ENCODE peak calls at places on chromosomes 2 and 18, in six cellular contexts. M is colonic mucosa, I is mammary epithelial cell, R is body of pancreas, C is keratinocyte, Q is GM06990. X is an unnamed sample.

GRCh38 chr2:49973917-49974368 is 819.6 kb upstream of the FSHR start:
- DNase-seq in M (peak; percentile 22), I (peak; percentile 2), R (peak; percentile 31), C (no peak), Q (no peak), X (peak; percentile 10)

GRCh38 chr2:17303054-17303453 is 215.2 kb downstream of the RAD51AP2 start:
- DNase-seq in M (no peak), I (peak; percentile 98), R (no peak), C (peak; percentile 78), Q (no peak), X (no peak)

GRCh38 chr2:85717308-85718005 is 23.3 kb downstream of the GNLY start:
- DNase-seq in M (no peak), I (no peak), R (no peak), C (no peak), Q (no peak), X (no peak)

GRCh38 chr18:35141077-35141476 is 99.8 kb upstream of the ZNF397 start:
- DNase-seq in M (no peak), I (no peak), R (no peak), C (no peak), Q (no peak), X (no peak)

GRCh38 chr2:169361706-169362345 is 508 bp downstream of the LRP2 start:
- DNase-seq in M (no peak), I (peak; percentile 4), R (peak; percentile 16), C (no peak), Q (peak; percentile 18), X (peak; percentile 42)

GRCh38 chr2:41972819-41973218 is 75.0 kb upstream of the PKDCC start:
- DNase-seq in M (no peak), I (no peak), R (no peak), C (no peak), Q (no peak), X (no peak)

GRCh38 chr18:79520473-79521390 is 125.0 kb downstream of the NFATC1 start:
- DNase-seq in M (peak; percentile 12), I (no peak), R (peak; percentile 4), C (no peak), Q (no peak), X (no peak)

GRCh38 chr2:54386993-54387590 is 69.0 kb upstream of the SPTBN1 start:
- DNase-seq in M (no peak), I (no peak), R (no peak), C (no peak), Q (no peak), X (no peak)

GRCh38 chr2:207624170-207625013 is 802 bp downstream of the METTL21A start:
- DNase-seq in M (peak; percentile 70), I (peak; percentile 59), R (peak; percentile 62), C (no peak), Q (peak; percentile 84), X (peak; percentile 34)

GRCh38 chr2:21676676-21677075 is 552.9 kb downstream of the TDRD15 start:
- DNase-seq in M (no peak), I (peak; percentile 22), R (no peak), C (no peak), Q (no peak), X (no peak)

GRCh38 chr2:31347788-31348187 is 66.8 kb downstream of the XDH start:
- DNase-seq in M (no peak), I (no peak), R (no peak), C (no peak), Q (no peak), X (no peak)

GRCh38 chr2:169507698-169508097 is 1.8 kb upstream of the KLHL41 start:
- DNase-seq in M (no peak), I (peak; percentile 51), R (no peak), C (no peak), Q (no peak), X (peak; percentile 30)

GRCh38 chr2:200158586-200159365 is 147.7 kb upstream of the SPATS2L start:
- DNase-seq in M (no peak), I (no peak), R (no peak), C (no peak), Q (no peak), X (no peak)

GRCh38 chr2:214881647-214882205 is 72.2 kb upstream of the BARD1 start:
- DNase-seq in M (no peak), I (no peak), R (no peak), C (no peak), Q (no peak), X (no peak)

GRCh38 chr2:190270298-190270697 is 49.3 kb downstream of the HIBCH start:
- DNase-seq in M (no peak), I (no peak), R (no peak), C (no peak), Q (no peak), X (no peak)

GRCh38 chr2:42009657-42010580 is 37.9 kb upstream of the PKDCC start:
- DNase-seq in M (no peak), I (no peak), R (no peak), C (no peak), Q (peak; percentile 31), X (no peak)

GRCh38 chr2:15058015-15058414 is 425.5 kb downstream of the LRATD1 start:
- DNase-seq in M (no peak), I (no peak), R (no peak), C (no peak), Q (no peak), X (no peak)

GRCh38 chr2:69525261-69525660 is 88.0 kb upstream of the NFU1 start:
- DNase-seq in M (no peak), I (no peak), R (no peak), C (no peak), Q (no peak), X (no peak)

GRCh38 chr18:21489119-21489750 is 111.3 kb downstream of the ESCO1 start:
- DNase-seq in M (peak; percentile 49), I (peak; percentile 31), R (peak; percentile 46), C (peak; percentile 15), Q (no peak), X (peak; percentile 56)
- TF ChIP-seq CTCF in M (peak; percentile 75), I (peak; percentile 86), R (peak; percentile 64), C (peak; percentile 70), Q (peak; percentile 77), X (peak; percentile 52)

DNA sequence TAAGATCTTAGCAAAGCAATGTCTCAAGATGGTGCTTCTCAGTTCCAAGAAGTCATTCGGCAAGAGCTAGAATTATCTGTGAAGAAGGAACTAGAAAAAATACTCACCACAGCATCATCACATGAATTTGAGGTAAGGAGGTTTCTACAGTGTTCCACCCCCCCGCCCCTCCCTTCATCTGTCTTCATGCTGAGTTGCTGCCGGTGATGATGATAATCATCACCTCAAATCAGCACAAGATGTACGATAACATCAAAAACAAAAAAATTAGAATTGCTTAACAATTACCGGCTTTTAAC is 14.6 kb downstream of the UGP2 start:
- DNase-seq in M (no peak), I (no peak), R (no peak), C (no peak), Q (no peak), X (no peak)
- TF ChIP-seq CTCF in M (no peak), I (no peak), R (no peak), C (no peak), Q (no peak), X (no peak)

GRCh38 chr2:121045245-121045644 is 239.8 kb downstream of the TFCP2L1 start:
- DNase-seq in M (no peak), I (no peak), R (no peak), C (no peak), Q (no peak), X (no peak)

GRCh38 chr2:121043061-121043826 is 241.8 kb downstream of the TFCP2L1 start:
- DNase-seq in M (no peak), I (no peak), R (no peak), C (no peak), Q (no peak), X (no peak)

GRCh38 chr2:121046335-121046734 is 238.7 kb downstream of the TFCP2L1 start:
- DNase-seq in M (no peak), I (peak; percentile 22), R (no peak), C (no peak), Q (no peak), X (no peak)

GRCh38 chr2:121043827-121044222 is 241.2 kb downstream of the TFCP2L1 start:
- DNase-seq in M (no peak), I (no peak), R (no peak), C (no peak), Q (no peak), X (no peak)

GRCh38 chr2:121044412-121044811 is 240.6 kb downstream of the TFCP2L1 start:
- DNase-seq in M (peak; percentile 42), I (no peak), R (no peak), C (no peak), Q (no peak), X (no peak)
- TF ChIP-seq CTCF in M (peak; percentile 17), I (no peak), R (no peak), C (peak; percentile 34), Q (peak; percentile 29), X (no peak)

GRCh38 chr2:241673797-241674725 is 12.6 kb downstream of the DTYMK start:
- DNase-seq in M (no peak), I (no peak), R (no peak), C (no peak), Q (no peak), X (no peak)
- TF ChIP-seq CTCF in M (no peak), I (no peak), R (no peak), C (no peak), Q (no peak), X (no peak)

GRCh38 chr2:237858294-237859081 is 935 bp upstream of the RAMP1 start:
- DNase-seq in M (peak; percentile 60), I (peak; percentile 60), R (peak; percentile 82), C (peak; percentile 13), Q (no peak), X (peak; percentile 84)
- TF ChIP-seq CTCF in M (peak; percentile 58), I (peak; percentile 89), R (peak; percentile 95), C (peak; percentile 94), Q (peak; percentile 82), X (peak; percentile 39)

GRCh38 chr18:2547477-2548087 is 23.7 kb downstream of the METTL4 start:
- DNase-seq in M (no peak), I (peak; percentile 19), R (no peak), C (peak; percentile 23), Q (no peak), X (peak; percentile 25)
- TF ChIP-seq CTCF in M (peak; percentile 54), I (peak; percentile 39), R (peak; percentile 59), C (peak; percentile 19), Q (peak; percentile 39), X (peak; percentile 37)

DNA sequence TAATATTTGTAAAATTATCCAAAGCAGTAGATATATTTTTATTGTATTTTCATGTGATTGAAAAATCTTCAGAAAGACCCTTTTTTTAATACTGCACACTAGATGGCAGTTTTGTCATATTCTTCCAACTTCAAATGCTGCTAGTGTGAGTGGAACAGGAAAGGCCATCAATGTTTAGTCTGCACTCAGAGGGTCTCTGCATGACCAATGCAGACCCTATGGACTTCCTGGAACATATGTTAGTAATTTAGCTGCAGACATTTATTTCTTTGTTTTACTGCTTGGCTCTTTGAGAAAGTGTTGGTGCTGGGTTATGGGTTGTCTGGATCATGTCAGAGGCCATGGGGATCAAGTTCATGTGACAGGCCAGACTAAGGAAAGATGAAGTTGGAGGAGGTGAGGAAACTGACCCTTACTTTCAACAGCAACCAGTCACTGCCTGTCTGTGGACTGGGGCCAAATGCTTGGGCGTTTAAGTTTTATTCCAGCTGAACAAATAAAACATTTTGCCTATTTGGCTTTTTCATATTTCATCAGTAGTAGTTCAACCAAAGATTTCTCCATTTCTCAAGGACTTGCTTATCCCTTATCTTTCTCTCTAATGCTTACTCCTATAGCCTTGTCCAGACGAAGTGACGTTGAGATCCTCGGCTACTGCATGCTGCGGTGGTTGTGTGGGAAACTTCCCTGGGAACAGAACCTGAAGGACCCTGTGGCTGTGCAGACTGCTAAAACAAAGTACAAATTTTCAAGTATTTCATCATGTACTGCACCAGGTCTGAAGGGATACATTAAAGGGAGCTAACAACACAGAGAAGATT is 84.8 kb downstream of the VRK2 start:
- DNase-seq in M (no peak), I (no peak), R (peak; percentile 59), C (no peak), Q (no peak), X (no peak)
- TF ChIP-seq CTCF in M (no peak), I (no peak), R (no peak), C (no peak), Q (no peak), X (no peak)